ENCODE peak calls at places on chromosomes 12 and 14, in five cellular contexts. M, W, T, K and E are unnamed samples.
A peak's percentile ranks its signal among the peaks of the same experiment; 100 is the strongest.

GRCh38 chr12:14774944-14775651 is 28.2 kb downstream of the WBP11 start:
- DNase-seq in M (peak; percentile 27), W (no peak), T (peak; percentile 51), K (peak; percentile 56), E (no peak)

GRCh38 chr12:12655061-12655460 is 40.9 kb downstream of the GPR19 start:
- DNase-seq in M (no peak), W (no peak), T (no peak), K (no peak), E (no peak)

GRCh38 chr14:61174395-61175386 is 106.4 kb downstream of the TMEM30B start:
- DNase-seq in M (no peak), W (no peak), T (no peak), K (no peak), E (no peak)

GRCh38 chr14:89013098-89013504 is 188.7 kb downstream of the TTC8 start:
- DNase-seq in M (no peak), W (no peak), T (no peak), K (peak; percentile 71), E (no peak)

GRCh38 chr12:108356902-108357806 is 18.0 kb upstream of the CMKLR1 start:
- DNase-seq in M (no peak), W (no peak), T (no peak), K (no peak), E (no peak)

GRCh38 chr14:103846569-103847438 is 571 bp downstream of the PPP1R13B start:
- DNase-seq in M (peak; percentile 32), W (no peak), T (peak; percentile 52), K (peak; percentile 76), E (no peak)

GRCh38 chr14:38873923-38874612 is 229.0 kb downstream of the SEC23A start:
- DNase-seq in M (no peak), W (no peak), T (no peak), K (no peak), E (no peak)

GRCh38 chr12:80684077-80684495 is 23.3 kb upstream of the MYF6 start:
- DNase-seq in M (no peak), W (no peak), T (no peak), K (no peak), E (no peak)

GRCh38 chr14:93824518-93825234 is 36.4 kb upstream of the PRIMA1 start:
- DNase-seq in M (no peak), W (no peak), T (no peak), K (no peak), E (no peak)

GRCh38 chr12:120468271-120468845 is 1.2 kb downstream of the SRSF9 start:
- DNase-seq in M (peak; percentile 24), W (no peak), T (peak; percentile 30), K (peak; percentile 49), E (peak; percentile 27)

GRCh38 chr12:54879132-54879531 is 24.8 kb downstream of the MUCL1 start:
- DNase-seq in M (no peak), W (no peak), T (no peak), K (no peak), E (peak; percentile 1)

GRCh38 chr14:53545217-53545616 is 392.1 kb upstream of the DDHD1 start:
- DNase-seq in M (no peak), W (no peak), T (no peak), K (no peak), E (no peak)

GRCh38 chr12:109637341-109637740 is 63.7 kb downstream of the MVK start:
- DNase-seq in M (no peak), W (no peak), T (no peak), K (no peak), E (no peak)

GRCh38 chr14:85597701-85598100 is 67.8 kb downstream of the FLRT2 start:
- DNase-seq in M (no peak), W (no peak), T (no peak), K (no peak), E (no peak)

GRCh38 chr14:102345232-102345631 is 17.5 kb downstream of the CINP start:
- DNase-seq in M (no peak), W (no peak), T (no peak), K (no peak), E (no peak)

GRCh38 chr12:22656376-22656775 is 31.4 kb downstream of the ETNK1 start:
- DNase-seq in M (no peak), W (no peak), T (no peak), K (no peak), E (no peak)

GRCh38 chr14:91453744-91454143 is 36.1 kb upstream of the CCDC88C start:
- DNase-seq in M (no peak), W (no peak), T (no peak), K (no peak), E (no peak)

GRCh38 chr14:24976599-24976998 is 73.3 kb downstream of the STXBP6 start:
- DNase-seq in M (no peak), W (no peak), T (no peak), K (no peak), E (no peak)

GRCh38 chr14:102540310-102541028 is 30.9 kb upstream of the ANKRD9 start:
- DNase-seq in M (no peak), W (peak; percentile 71), T (no peak), K (no peak), E (no peak)

GRCh38 chr14:83816755-83817154 is 1713.2 kb upstream of the FLRT2 start:
- DNase-seq in M (no peak), W (no peak), T (no peak), K (no peak), E (peak; percentile 90)

GRCh38 chr14:63853831-63854293 is 1.1 kb downstream of the SYNE2 start:
- DNase-seq in M (peak; percentile 18), W (peak; percentile 19), T (peak; percentile 51), K (peak; percentile 38), E (no peak)

GRCh38 chr12:124586756-124587155 is 19.3 kb upstream of the NCOR2 start:
- DNase-seq in M (no peak), W (no peak), T (no peak), K (no peak), E (no peak)

GRCh38 chr12:45125997-45126396 is 75.1 kb upstream of the DBX2 start:
- DNase-seq in M (no peak), W (no peak), T (no peak), K (no peak), E (no peak)

GRCh38 chr12:45128637-45129036 is 77.7 kb upstream of the DBX2 start:
- DNase-seq in M (no peak), W (no peak), T (no peak), K (no peak), E (no peak)

GRCh38 chr12:45121224-45121623 is 70.3 kb upstream of the DBX2 start:
- DNase-seq in M (no peak), W (no peak), T (no peak), K (no peak), E (no peak)

GRCh38 chr12:45124485-45125155 is 73.7 kb upstream of the DBX2 start:
- DNase-seq in M (no peak), W (no peak), T (no peak), K (no peak), E (no peak)

GRCh38 chr12:45122776-45123380 is 72.0 kb upstream of the DBX2 start:
- DNase-seq in M (no peak), W (no peak), T (no peak), K (no peak), E (no peak)
- TF ChIP-seq CTCF in M (peak; percentile 60), W (no peak), T (no peak), K (no peak), E (peak; percentile 23)

GRCh38 chr14:35385042-35385839 is 19.3 kb downstream of the NFKBIA start:
- DNase-seq in M (no peak), W (no peak), T (peak; percentile 82), K (peak; percentile 69), E (peak; percentile 69)

GRCh38 chr14:35387209-35387608 is 17.3 kb downstream of the NFKBIA start:
- DNase-seq in M (no peak), W (no peak), T (no peak), K (no peak), E (no peak)

GRCh38 chr14:35386673-35387125 is 17.9 kb downstream of the NFKBIA start:
- DNase-seq in M (no peak), W (no peak), T (no peak), K (no peak), E (no peak)

GRCh38 chr14:35383569-35384385 is 20.8 kb downstream of the NFKBIA start:
- DNase-seq in M (no peak), W (no peak), T (no peak), K (no peak), E (no peak)

DNA sequence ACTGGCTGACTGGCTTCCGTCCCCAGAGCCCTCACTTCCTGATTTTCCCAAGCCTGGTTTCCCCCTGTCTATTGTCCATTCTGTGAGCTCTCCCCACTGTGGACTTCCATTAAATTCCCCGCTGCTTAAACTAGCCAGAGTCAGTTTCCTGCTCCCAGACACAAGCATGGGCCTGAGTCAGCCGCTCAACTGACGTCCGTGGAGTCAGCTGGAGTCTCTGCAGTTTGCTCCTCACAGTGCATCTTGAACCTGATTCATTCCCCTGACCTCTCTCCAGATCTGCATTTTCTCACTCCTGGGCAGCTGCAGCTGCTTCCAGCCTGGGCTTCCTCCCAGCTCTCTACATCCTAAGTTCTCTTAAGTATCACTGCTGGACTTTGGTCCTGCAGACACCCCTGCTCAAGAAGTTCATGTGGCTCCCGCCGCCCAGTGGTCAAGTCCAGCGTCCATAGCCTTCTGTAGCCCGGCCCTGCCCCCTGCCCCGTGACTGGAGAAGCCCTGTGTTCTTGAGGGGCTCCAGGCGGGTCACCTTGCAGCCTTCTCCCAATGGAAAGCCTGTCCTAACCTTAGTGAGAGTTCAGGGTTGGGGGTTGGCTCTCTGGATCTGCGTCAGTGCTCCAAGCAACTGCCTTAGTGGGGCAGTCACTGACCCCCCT is 20.0 kb downstream of the NFKBIA start:
- DNase-seq in M (no peak), W (no peak), T (peak; percentile 60), K (peak; percentile 21), E (peak; percentile 66)
- TF ChIP-seq CTCF in M (no peak), W (no peak), T (no peak), K (no peak), E (no peak)

GRCh38 chr12:45388545-45388944 is 172.7 kb downstream of the ANO6 start:
- DNase-seq in M (no peak), W (no peak), T (peak; percentile 26), K (no peak), E (peak; percentile 30)
- TF ChIP-seq CTCF in M (peak; percentile 62), W (peak; percentile 28), T (peak; percentile 15), K (peak; percentile 15), E (peak; percentile 85)

GRCh38 chr12:103382736-103383346 is 112.9 kb downstream of the C12orf42 start:
- DNase-seq in M (no peak), W (no peak), T (no peak), K (no peak), E (no peak)
- TF ChIP-seq CTCF in M (no peak), W (no peak), T (no peak), K (no peak), E (no peak)

DNA sequence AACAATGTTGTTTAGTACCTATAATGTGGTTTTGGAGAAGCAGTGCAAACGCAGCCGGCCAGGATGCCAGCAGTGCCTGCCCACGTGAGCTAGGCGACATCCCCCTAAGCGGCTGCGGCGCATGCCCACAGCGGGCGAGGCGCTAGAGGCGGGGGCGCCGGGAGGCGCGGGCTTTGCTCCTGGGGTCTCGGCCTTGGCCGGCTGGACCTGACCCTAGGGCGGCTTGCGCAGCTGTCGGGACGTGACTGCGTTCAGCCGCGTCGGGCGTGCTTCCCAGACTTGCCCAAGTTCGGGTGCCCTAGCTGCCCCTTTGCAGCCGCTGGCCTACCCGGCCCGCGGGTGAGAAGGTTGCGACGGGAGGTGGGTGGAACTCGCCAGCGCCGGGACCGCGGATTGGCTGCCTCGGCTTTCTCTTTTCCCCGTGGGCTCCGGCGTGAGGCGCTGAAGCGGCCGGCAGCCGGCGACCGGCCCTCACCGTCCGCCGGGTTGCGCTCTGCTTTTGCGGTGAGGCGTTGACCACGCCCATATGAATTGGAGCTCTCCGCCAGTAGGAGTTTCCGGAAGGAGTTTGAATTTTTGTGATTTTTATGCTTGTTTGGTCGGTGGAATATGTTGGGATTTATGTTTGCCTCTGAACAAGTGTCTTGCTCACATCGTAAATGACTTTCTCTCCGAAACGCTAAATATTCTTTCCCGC is at the start of gene TMEM19:
- DNase-seq in M (peak; percentile 79), W (peak; percentile 65), T (peak; percentile 90), K (peak; percentile 90), E (peak; percentile 60)
- TF ChIP-seq CTCF in M (peak; percentile 29), W (no peak), T (no peak), K (no peak), E (peak; percentile 34)

GRCh38 chr14:54642950-54643695 is 76.2 kb downstream of the SAMD4A start:
- DNase-seq in M (no peak), W (no peak), T (no peak), K (no peak), E (no peak)
- TF ChIP-seq CTCF in M (peak; percentile 23), W (no peak), T (no peak), K (no peak), E (peak; percentile 14)